ENCODE peak calls at places on chromosomes 3 and 15, in nine cellular contexts. C is heart right ventricle, Z is stomach, D is HFF-Myc, J is fibroblast of the aortic adventitia, I is fibroblast of lung, A is dorsolateral prefrontal cortex, S is thoracic aorta, E is AG04450. Q is an unnamed sample.

GRCh38 chr3:152301745-152302181 is 33.0 kb downstream of the MBNL1 start:
- DNase-seq in C (no peak), Z (no peak), D (no peak), J (no peak), I (no peak), A (no peak), S (no peak), E (no peak), Q (no peak)

GRCh38 chr3:100880845-100881244 is 112.4 kb downstream of the ABI3BP start:
- DNase-seq in C (no peak), Z (no peak), D (no peak), J (peak; percentile 76), I (peak; percentile 56), A (no peak), S (no peak), E (no peak), Q (peak; percentile 40)

GRCh38 chr15:40978141-40978540 is 24.9 kb downstream of the CHAC1 start:
- DNase-seq in C (no peak), Z (no peak), D (no peak), J (no peak), I (no peak), A (no peak), S (no peak), E (no peak), Q (no peak)

GRCh38 chr15:83379574-83379973 is 67.6 kb upstream of the SH3GL3 start:
- DNase-seq in C (no peak), Z (no peak), D (no peak), J (no peak), I (no peak), A (no peak), S (no peak), E (no peak), Q (no peak)

GRCh38 chr15:77702211-77702957 is 69.7 kb upstream of the LINGO1 start:
- DNase-seq in C (peak; percentile 19), Z (no peak), D (no peak), J (peak; percentile 22), I (peak; percentile 2), A (no peak), S (no peak), E (no peak), Q (peak; percentile 29)

GRCh38 chr3:104825116-104825515 is 541.6 kb upstream of the ALCAM start:
- DNase-seq in C (no peak), Z (no peak), D (no peak), J (no peak), I (peak; percentile 63), A (no peak), S (no peak), E (no peak), Q (no peak)

GRCh38 chr15:95988574-95988887 is 342.0 kb upstream of the NR2F2 start:
- DNase-seq in C (no peak), Z (peak; percentile 59), D (no peak), J (no peak), I (peak; percentile 85), A (no peak), S (no peak), E (no peak), Q (peak; percentile 67)

GRCh38 chr3:33360136-33360825 is 79.9 kb downstream of the UBP1 start:
- DNase-seq in C (no peak), Z (no peak), D (no peak), J (peak; percentile 86), I (peak; percentile 34), A (no peak), S (no peak), E (no peak), Q (peak; percentile 93)

GRCh38 chr3:42515976-42516375 is 13.5 kb downstream of the VIPR1 start:
- DNase-seq in C (no peak), Z (no peak), D (no peak), J (no peak), I (no peak), A (no peak), S (no peak), E (no peak), Q (no peak)

GRCh38 chr3:30201715-30202114 is 404.7 kb upstream of the TGFBR2 start:
- DNase-seq in C (no peak), Z (no peak), D (no peak), J (no peak), I (peak; percentile 28), A (no peak), S (no peak), E (no peak), Q (no peak)

GRCh38 chr3:10619989-10620832 is 114.8 kb upstream of the ATP2B2 start:
- DNase-seq in C (no peak), Z (no peak), D (no peak), J (no peak), I (no peak), A (no peak), S (no peak), E (no peak), Q (no peak)

GRCh38 chr3:174170248-174170647 is 688.9 kb upstream of the NAALADL2 start:
- DNase-seq in C (no peak), Z (no peak), D (no peak), J (no peak), I (no peak), A (no peak), S (no peak), E (no peak), Q (no peak)

GRCh38 chr3:138491971-138492370 is 57.6 kb downstream of the ESYT3 start:
- DNase-seq in C (no peak), Z (no peak), D (no peak), J (no peak), I (no peak), A (no peak), S (no peak), E (no peak), Q (no peak)

GRCh38 chr3:138492980-138493675 is 58.7 kb downstream of the ESYT3 start:
- DNase-seq in C (no peak), Z (no peak), D (no peak), J (no peak), I (no peak), A (no peak), S (no peak), E (no peak), Q (no peak)

GRCh38 chr3:138494607-138494929 is 60.2 kb downstream of the ESYT3 start:
- DNase-seq in C (no peak), Z (no peak), D (no peak), J (no peak), I (no peak), A (no peak), S (no peak), E (no peak), Q (no peak)

GRCh38 chr3:138496436-138496835 is 62.0 kb downstream of the ESYT3 start:
- DNase-seq in C (no peak), Z (no peak), D (no peak), J (no peak), I (no peak), A (no peak), S (no peak), E (no peak), Q (no peak)

DNA sequence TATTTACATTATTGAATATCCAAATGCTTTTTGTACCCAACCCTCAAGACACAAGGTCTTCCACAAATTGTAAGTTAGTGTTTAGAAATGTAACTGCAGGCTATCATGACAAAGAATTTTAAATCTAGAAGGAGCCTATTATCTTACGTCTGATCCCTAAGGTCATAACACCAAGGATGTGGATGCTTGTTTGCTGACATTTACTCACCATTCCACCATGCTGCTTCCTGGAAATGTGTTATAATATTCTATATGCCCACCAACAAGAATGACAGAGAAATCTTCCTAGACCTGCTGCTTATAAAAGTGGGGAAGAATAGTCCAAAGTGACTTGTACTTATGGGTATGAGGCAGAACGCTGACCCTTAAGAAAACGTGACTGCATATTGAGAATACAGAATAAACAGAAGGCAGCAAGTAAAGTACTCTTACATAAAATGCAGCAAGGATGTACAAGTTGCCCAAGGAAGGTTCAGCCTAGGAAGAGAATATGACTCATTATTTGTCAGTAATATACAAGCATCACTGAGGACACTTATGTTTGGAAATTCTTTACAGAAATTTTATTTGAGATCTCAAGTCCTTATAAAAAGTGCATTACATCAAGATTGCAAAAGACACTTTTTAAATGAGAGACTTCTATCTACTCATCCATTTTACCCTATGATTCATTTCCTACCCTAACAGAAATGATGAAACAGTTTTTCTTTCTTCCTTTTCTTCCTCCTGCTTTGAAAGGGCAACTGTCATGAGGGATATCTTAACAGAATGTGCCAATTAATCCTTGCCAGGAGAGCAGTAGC is 59.6 kb downstream of the ESYT3 start:
- DNase-seq in C (no peak), Z (no peak), D (peak; percentile 19), J (peak; percentile 80), I (peak; percentile 85), A (no peak), S (no peak), E (peak; percentile 27), Q (peak; percentile 64)
- H3K4me3 ChIP-seq in C (no peak overlapping the region), Z (no peak overlapping the region), D (no peak overlapping the region), J (no peak overlapping the region), I (no peak overlapping the region), A (no peak overlapping the region), S (no peak overlapping the region), E (no peak overlapping the region), Q (no peak overlapping the region)

GRCh38 chr3:186722457-186722856 is 5.3 kb downstream of the KNG1 start:
- DNase-seq in C (no peak), Z (no peak), D (no peak), J (peak; percentile 24), I (peak; percentile 11), A (no peak), S (no peak), E (no peak), Q (peak; percentile 21)
- TF ChIP-seq CTCF in C (no peak), Z (no peak), D (peak; percentile 12), J (peak; percentile 40), I (peak; percentile 8), A (peak; percentile 29), S (no peak), E (peak; percentile 9), Q (peak; percentile 37)

GRCh38 chr3:134485620-134486576 is at the start of the genes ANAPC13 and CEP63:
- DNase-seq in C (peak; percentile 97), Z (peak; percentile 93), D (peak; percentile 98), J (peak; percentile 99), I (peak; percentile 99), A (peak; percentile 88), S (peak; percentile 87), E (peak; percentile 98), Q (peak; percentile 100)

GRCh38 chr3:134482622-134483021 is 3.2 kb downstream of the ANAPC13 start:
- DNase-seq in C (no peak), Z (no peak), D (no peak), J (no peak), I (no peak), A (no peak), S (no peak), E (no peak), Q (no peak)

GRCh38 chr3:134481166-134481565 is 4.6 kb downstream of the ANAPC13 start:
- DNase-seq in C (no peak), Z (no peak), D (no peak), J (no peak), I (no peak), A (no peak), S (no peak), E (no peak), Q (peak; percentile 42)

GRCh38 chr3:134485075-134485536 is 679 bp downstream of the ANAPC13 start:
- DNase-seq in C (no peak), Z (no peak), D (no peak), J (peak; percentile 46), I (no peak), A (no peak), S (no peak), E (no peak), Q (peak; percentile 48)

GRCh38 chr3:134483195-134483890 is 2.4 kb downstream of the ANAPC13 start:
- DNase-seq in C (no peak), Z (no peak), D (no peak), J (peak; percentile 83), I (peak; percentile 47), A (no peak), S (no peak), E (peak; percentile 46), Q (peak; percentile 92)
- H3K4me3 ChIP-seq in C (no peak overlapping the region), Z (peak overlapping the region; percentile 70), D (peak overlapping the region; percentile 90), J (peak overlapping the region; percentile 1), I (no peak overlapping the region), A (no peak overlapping the region), S (peak overlapping the region; percentile 43), E (peak overlapping the region; percentile 26), Q (peak overlapping the region; percentile 9)

GRCh38 chr3:107413264-107413663 is 36.0 kb downstream of the CCDC54 start:
- DNase-seq in C (no peak), Z (no peak), D (no peak), J (no peak), I (no peak), A (no peak), S (no peak), E (no peak), Q (no peak)
- TF ChIP-seq CTCF in C (no peak), Z (no peak), D (no peak), J (no peak), I (no peak), A (no peak), S (no peak), E (no peak), Q (no peak)

Q was measured in cardiac fibroblast.